ENCODE peak calls at places on chromosomes 1 and 21, in four cellular contexts. X, J, N and C are unnamed samples.

GRCh38 chr1:68916227-68916853 is 419.5 kb upstream of the DEPDC1 start:
- DNase-seq in X (no peak), J (peak; percentile 12), N (no peak), C (no peak)

GRCh38 chr1:209391792-209392191 is 191.7 kb upstream of the CAMK1G start:
- DNase-seq in X (no peak), J (no peak), N (no peak), C (no peak)

GRCh38 chr1:158093376-158093775 is 87.3 kb upstream of the CD1D start:
- DNase-seq in X (no peak), J (no peak), N (no peak), C (no peak)

GRCh38 chr1:32811265-32811664 is 5.9 kb downstream of the YARS1 start:
- DNase-seq in X (no peak), J (no peak), N (no peak), C (no peak)

GRCh38 chr1:153962088-153963029 is 978 bp downstream of the SLC39A1 start:
- DNase-seq in X (no peak), J (peak; percentile 68), N (no peak), C (no peak)

GRCh38 chr1:51643362-51643761 is 26.5 kb downstream of the OSBPL9 start:
- DNase-seq in X (no peak), J (no peak), N (no peak), C (no peak)

GRCh38 chr1:99811747-99812146 is 38.4 kb upstream of the AGL start:
- DNase-seq in X (no peak), J (no peak), N (no peak), C (no peak)

GRCh38 chr1:195765099-195765498 is 843.1 kb downstream of the KCNT2 start:
- DNase-seq in X (no peak), J (no peak), N (no peak), C (no peak)

GRCh38 chr21:18114735-18115134 is 129.9 kb upstream of the CHODL start:
- DNase-seq in X (no peak), J (no peak), N (no peak), C (no peak)

GRCh38 chr21:16305686-16306085 is 575.9 kb downstream of the USP25 start:
- DNase-seq in X (no peak), J (peak; percentile 5), N (peak; percentile 5), C (peak; percentile 28)

GRCh38 chr1:83497563-83497962 is 501.4 kb downstream of the TTLL7 start:
- DNase-seq in X (no peak), J (no peak), N (no peak), C (no peak)

GRCh38 chr1:216434232-216434631 is 11.0 kb upstream of the USH2A start:
- DNase-seq in X (no peak), J (no peak), N (no peak), C (no peak)

DNA sequence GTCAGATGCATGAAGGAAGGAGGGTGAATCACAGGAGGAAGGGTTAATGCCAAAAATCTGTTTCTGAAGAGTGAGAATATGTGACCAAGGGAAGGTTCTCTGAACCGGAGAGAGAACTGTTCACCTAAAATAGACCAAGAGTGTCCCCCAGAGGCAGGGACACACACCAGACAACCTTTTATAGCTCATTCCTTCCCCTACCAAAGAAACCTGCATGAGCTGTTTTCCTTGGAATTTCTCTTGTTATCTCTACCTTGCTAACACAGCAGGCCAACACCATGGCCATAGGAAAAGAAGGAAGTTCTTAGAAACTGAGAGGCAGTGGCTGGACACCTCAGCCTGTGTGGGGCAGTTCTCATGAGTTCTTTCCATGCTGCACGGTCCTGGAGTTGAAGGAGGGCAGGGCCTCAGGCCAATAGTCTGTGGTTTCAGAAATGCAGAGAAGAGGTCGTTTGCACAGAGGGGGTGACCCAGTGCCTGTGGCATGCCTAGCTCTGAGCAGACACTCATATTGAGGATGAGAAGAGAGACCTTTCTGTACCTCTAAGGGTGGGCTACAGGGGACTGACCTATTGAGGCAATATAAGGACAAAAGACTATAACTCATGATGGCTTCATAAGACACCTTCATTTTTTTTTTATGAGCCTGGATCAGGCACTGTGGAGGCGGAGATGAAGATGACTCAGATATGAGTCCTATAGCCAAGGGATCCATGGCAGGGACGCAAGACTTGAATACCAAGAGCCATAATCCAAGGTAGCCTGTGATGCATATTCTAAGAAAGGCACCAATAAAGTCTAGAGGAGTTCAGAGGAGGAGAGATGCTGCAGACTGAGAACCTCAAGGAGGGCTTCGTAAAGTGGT is 39.4 kb downstream of the IGFN1 start:
- DNase-seq in X (no peak), J (peak; percentile 44), N (no peak), C (no peak)
- TF ChIP-seq CTCF in X (no peak), J (peak; percentile 30), N (no peak), C (no peak)

DNA sequence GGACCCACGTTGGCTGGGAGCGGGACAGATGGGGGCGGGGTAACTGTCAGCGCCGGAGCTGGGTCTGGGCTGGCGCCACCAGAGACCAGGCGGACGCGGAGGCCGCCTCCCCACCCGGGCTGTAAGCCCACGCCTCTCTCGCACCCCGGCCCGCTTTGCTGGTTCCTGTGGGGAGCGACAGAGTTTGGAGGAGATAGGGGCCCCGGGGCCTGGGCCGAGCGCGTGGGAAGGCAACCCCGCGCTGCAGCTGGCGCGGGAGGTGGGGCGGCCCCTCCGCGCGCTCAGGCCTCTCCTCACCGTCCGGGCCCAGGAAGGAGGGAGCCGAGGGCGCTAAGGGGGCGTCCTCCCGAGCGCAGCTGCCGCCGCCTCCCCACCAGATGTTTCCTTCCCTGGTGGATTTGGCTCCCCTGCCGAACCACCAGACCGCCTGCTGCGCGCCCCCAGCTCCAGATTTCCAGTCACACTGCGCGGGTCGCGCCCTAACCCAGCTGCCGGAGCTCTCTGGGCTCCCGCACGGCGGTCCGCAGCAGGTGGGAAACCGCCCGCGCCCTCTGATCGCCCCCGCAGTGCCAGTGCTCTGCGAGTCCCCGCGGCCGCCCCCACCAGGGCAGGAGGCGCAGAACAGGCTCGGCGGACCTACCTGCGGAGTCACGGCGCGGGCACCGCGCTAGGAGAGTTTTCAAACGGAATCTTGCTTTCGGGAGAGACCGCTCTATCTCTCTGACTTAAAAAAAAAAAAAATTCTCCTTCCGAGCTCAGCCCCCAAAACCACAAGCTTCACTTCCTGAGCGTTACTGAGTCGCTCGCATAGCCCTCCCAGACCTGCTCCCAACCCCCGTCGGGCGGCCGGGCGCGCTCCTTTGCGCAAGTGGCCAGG is 1.1 kb downstream of the GFI1 start:
- DNase-seq in X (no peak), J (no peak), N (peak; percentile 67), C (peak; percentile 15)
- TF ChIP-seq CTCF in X (no peak), J (peak; percentile 3), N (peak; percentile 25), C (peak; percentile 50)

GRCh38 chr1:239011382-239011781 is 375.0 kb upstream of the CHRM3 start:
- DNase-seq in X (no peak), J (no peak), N (no peak), C (no peak)

DNA sequence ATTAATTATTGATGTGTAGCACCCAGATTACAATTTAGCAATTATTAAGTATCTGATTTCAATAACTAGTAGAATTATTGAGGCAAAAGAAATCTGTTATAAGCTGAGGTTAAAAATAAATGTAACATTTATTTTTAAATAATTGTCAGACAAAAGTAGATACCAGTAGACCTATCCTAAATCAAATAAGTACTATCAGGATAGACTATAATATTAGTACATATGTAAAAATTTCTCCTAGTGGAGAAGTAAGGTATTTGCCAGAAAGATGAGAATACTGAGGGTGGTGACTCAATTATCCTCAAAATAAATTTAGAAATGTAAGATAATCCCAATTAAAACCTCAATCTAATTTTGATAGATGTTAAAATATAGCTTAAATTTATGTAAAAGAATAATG is 377.8 kb upstream of the CHRM3 start:
- DNase-seq in X (no peak), J (no peak), N (no peak), C (no peak)
- TF ChIP-seq CTCF in X (no peak), J (no peak), N (peak; percentile 12), C (peak; percentile 46)

DNA sequence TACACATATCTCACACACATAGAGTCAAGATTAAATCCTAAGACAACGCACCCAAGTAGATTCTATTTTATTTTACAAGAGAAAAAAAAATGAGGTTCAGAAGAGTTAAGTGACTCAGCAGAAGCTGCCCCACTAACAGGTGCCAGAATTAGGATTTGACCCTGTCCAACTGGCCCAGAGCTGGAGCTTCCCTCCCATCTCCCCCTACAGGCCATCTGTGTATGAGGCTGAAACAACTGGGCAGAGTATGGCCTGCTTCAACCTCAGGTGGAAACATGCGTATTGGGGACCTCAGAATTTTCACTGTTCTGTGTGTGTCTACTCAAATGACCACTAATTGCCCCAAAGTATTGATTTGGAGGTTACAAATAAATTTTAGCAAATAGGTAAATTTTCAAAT is 29.9 kb downstream of the PSMG1 start:
- DNase-seq in X (no peak), J (no peak), N (no peak), C (no peak)
- TF ChIP-seq CTCF in X (peak; percentile 18), J (peak; percentile 44), N (peak; percentile 37), C (peak; percentile 52)

GRCh38 chr1:185654952-185655314 is 79.3 kb upstream of the HMCN1 start:
- DNase-seq in X (no peak), J (no peak), N (no peak), C (no peak)

GRCh38 chr1:185650602-185651230 is 83.5 kb upstream of the HMCN1 start:
- DNase-seq in X (no peak), J (no peak), N (no peak), C (no peak)

GRCh38 chr1:185654199-185654951 is 79.8 kb upstream of the HMCN1 start:
- DNase-seq in X (no peak), J (peak; percentile 9), N (no peak), C (no peak)

GRCh38 chr1:185653615-185654014 is 80.6 kb upstream of the HMCN1 start:
- DNase-seq in X (no peak), J (no peak), N (no peak), C (no peak)

DNA sequence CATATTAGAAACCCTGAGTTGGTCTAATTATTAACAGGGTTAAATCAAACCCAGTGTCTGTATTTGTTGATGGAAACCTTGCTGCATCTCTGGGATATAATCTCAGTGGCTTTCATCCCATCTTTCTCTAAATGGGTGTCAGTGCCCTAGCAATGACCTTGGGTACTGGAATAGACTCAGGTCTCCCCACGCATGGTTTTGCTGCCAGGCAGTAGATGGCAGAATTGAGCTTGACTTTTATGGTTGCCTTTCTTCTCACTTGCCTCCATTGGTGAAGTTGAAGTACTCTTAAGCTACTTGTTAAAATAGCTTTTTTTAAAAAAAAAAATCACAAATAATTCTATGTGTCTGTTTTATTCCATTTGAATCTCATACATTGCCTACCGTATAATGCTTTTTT is 81.8 kb upstream of the HMCN1 start:
- DNase-seq in X (no peak), J (no peak), N (no peak), C (no peak)
- TF ChIP-seq CTCF in X (no peak), J (no peak), N (no peak), C (no peak)

GRCh38 chr1:224325959-224326358 is 4.0 kb downstream of the NVL start:
- DNase-seq in X (no peak), J (no peak), N (no peak), C (no peak)
- TF ChIP-seq CTCF in X (no peak), J (no peak), N (no peak), C (no peak)

GRCh38 chr1:23177438-23178380 is 9.1 kb upstream of the LUZP1 start:
- DNase-seq in X (peak; percentile 84), J (peak; percentile 81), N (peak; percentile 85), C (peak; percentile 69)
- TF ChIP-seq CTCF in X (peak; percentile 37), J (no peak), N (no peak), C (peak; percentile 33)

GRCh38 chr1:229420765-229421164 is 13.1 kb downstream of the ACTA1 start:
- DNase-seq in X (no peak), J (no peak), N (no peak), C (no peak)
- TF ChIP-seq CTCF in X (no peak), J (no peak), N (no peak), C (no peak)

DNA sequence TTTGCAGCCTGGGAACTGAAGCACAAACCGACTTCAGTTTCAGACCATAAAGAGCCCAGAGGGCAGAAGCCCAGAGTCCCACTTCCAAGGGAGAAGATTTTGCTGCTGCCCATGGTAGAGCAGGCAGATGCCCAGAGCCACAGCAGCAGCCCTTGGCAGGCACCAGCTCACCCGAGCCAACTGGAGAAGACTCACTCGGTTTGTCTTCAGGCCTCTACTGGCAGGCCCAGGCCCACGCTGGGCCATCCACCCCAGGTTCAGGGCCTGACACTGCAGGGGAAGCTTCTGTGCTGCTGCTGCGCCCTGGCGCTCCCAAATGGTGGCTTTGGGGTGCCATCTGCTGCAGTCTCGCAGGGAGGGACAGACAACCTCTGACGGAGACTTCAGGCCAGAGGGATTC is 33.3 kb downstream of the SLC66A1 start:
- DNase-seq in X (peak; percentile 34), J (no peak), N (no peak), C (no peak)
- TF ChIP-seq CTCF in X (no peak), J (no peak), N (no peak), C (no peak)